ENCODE peak calls at places on chromosomes 4 and X, in four cellular contexts. One of them, this sample, is unnamed.

GRCh38 chrX:15447985-15448639 is 45.0 kb downstream of the PIR start:
- DNase-seq in astrocyte of the cerebellum: no peak
- DNase-seq in neural crest cell: no peak
- DNase-seq in activated B cell treated with CpG ODN at 0.5 μM for 24 hours: no peak
- DNase-seq in this sample: no peak

GRCh38 chr4:178612725-178613124 is 1170.5 kb upstream of the AGA start:
- DNase-seq in activated B cell treated with CpG ODN at 0.5 μM for 24 hours: no peak
- DNase-seq in neural crest cell: no peak
- DNase-seq in astrocyte of the cerebellum: no peak
- DNase-seq in this sample: no peak

GRCh38 chrX:96689951-96690350 is 5.3 kb downstream of the DIAPH2 start:
- DNase-seq in neural crest cell: no peak
- DNase-seq in activated B cell treated with CpG ODN at 0.5 μM for 24 hours: no peak
- DNase-seq in astrocyte of the cerebellum: no peak
- DNase-seq in this sample: no peak

GRCh38 chrX:106903291-106903820 is at the start of gene RIPPLY1:
- DNase-seq in astrocyte of the cerebellum: no peak
- DNase-seq in activated B cell treated with CpG ODN at 0.5 μM for 24 hours: no peak
- DNase-seq in neural crest cell: no peak
- DNase-seq in this sample: no peak

GRCh38 chr4:80155286-80155982 is 41.9 kb upstream of the PRDM8 start:
- DNase-seq in neural crest cell: no peak
- DNase-seq in activated B cell treated with CpG ODN at 0.5 μM for 24 hours: no peak
- DNase-seq in astrocyte of the cerebellum: no peak
- DNase-seq in this sample: no peak

GRCh38 chr4:145819246-145820181 is 119.1 kb downstream of the ZNF827 start:
- DNase-seq in neural crest cell: no peak
- DNase-seq in astrocyte of the cerebellum: no peak
- DNase-seq in activated B cell treated with CpG ODN at 0.5 μM for 24 hours: no peak
- DNase-seq in this sample: no peak

GRCh38 chr4:94877973-94878372 is 120.2 kb downstream of the BMPR1B start:
- DNase-seq in neural crest cell: no peak
- DNase-seq in astrocyte of the cerebellum: no peak
- DNase-seq in activated B cell treated with CpG ODN at 0.5 μM for 24 hours: no peak
- DNase-seq in this sample: no peak

GRCh38 chr4:70838972-70839536 is 636 bp downstream of the GRSF1 start:
- DNase-seq in activated B cell treated with CpG ODN at 0.5 μM for 24 hours: peak
- DNase-seq in astrocyte of the cerebellum: no peak
- DNase-seq in neural crest cell: peak
- DNase-seq in this sample: peak

GRCh38 chr4:187849556-187850245 is 145.9 kb upstream of the ZFP42 start:
- DNase-seq in neural crest cell: no peak
- DNase-seq in astrocyte of the cerebellum: no peak
- DNase-seq in activated B cell treated with CpG ODN at 0.5 μM for 24 hours: no peak
- DNase-seq in this sample: no peak

GRCh38 chrX:43676960-43677582 is 21.0 kb downstream of the MAOA start:
- DNase-seq in neural crest cell: no peak
- DNase-seq in activated B cell treated with CpG ODN at 0.5 μM for 24 hours: no peak
- DNase-seq in astrocyte of the cerebellum: no peak
- DNase-seq in this sample: no peak

GRCh38 chr4:168677063-168677462 is 180.2 kb downstream of the PALLD start:
- DNase-seq in neural crest cell: no peak
- DNase-seq in astrocyte of the cerebellum: no peak
- DNase-seq in activated B cell treated with CpG ODN at 0.5 μM for 24 hours: no peak
- DNase-seq in this sample: no peak

GRCh38 chr4:173845580-173845979 is 315.6 kb upstream of the HAND2 start:
- DNase-seq in astrocyte of the cerebellum: no peak
- DNase-seq in activated B cell treated with CpG ODN at 0.5 μM for 24 hours: no peak
- DNase-seq in neural crest cell: no peak
- DNase-seq in this sample: no peak

GRCh38 chr4:184648220-184649025 is 824 bp downstream of the CASP3 start:
- DNase-seq in neural crest cell: peak
- DNase-seq in astrocyte of the cerebellum: no peak
- DNase-seq in activated B cell treated with CpG ODN at 0.5 μM for 24 hours: peak
- DNase-seq in this sample: peak

GRCh38 chrX:104668550-104668949 is 102.6 kb downstream of the IL1RAPL2 start:
- DNase-seq in neural crest cell: no peak
- DNase-seq in activated B cell treated with CpG ODN at 0.5 μM for 24 hours: no peak
- DNase-seq in astrocyte of the cerebellum: peak
- DNase-seq in this sample: no peak

GRCh38 chr4:15198070-15198727 is 195.9 kb downstream of the CPEB2 start:
- DNase-seq in neural crest cell: no peak
- DNase-seq in astrocyte of the cerebellum: peak
- DNase-seq in activated B cell treated with CpG ODN at 0.5 μM for 24 hours: no peak
- DNase-seq in this sample: no peak

GRCh38 chr4:69823048-69823447 is 36.9 kb downstream of the SULT1E1 start:
- DNase-seq in neural crest cell: no peak
- DNase-seq in activated B cell treated with CpG ODN at 0.5 μM for 24 hours: no peak
- DNase-seq in astrocyte of the cerebellum: no peak
- DNase-seq in this sample: no peak

GRCh38 chrX:65136424-65136823 is 160.2 kb upstream of the ZC4H2 start:
- DNase-seq in astrocyte of the cerebellum: no peak
- DNase-seq in activated B cell treated with CpG ODN at 0.5 μM for 24 hours: no peak
- DNase-seq in neural crest cell: no peak
- DNase-seq in this sample: no peak

DNA sequence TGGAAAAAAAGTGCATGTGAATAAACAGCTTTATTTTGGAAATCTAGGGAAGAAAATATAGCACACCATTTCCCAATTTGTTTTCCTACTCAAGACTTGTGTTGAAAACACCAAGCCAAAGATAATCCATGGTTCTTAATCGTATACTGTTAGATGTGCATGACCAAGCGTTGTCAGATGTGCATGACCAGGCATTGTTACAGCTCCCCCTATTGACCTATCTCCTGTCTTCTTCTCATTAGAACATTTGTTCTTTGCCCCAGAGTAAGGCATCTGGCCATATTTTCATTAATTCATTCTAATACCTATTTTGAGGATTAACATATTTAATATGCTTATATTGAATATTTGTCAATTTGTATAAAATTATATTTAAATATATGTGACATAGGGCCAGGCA is 14.4 kb upstream of the VCX start:
- DNase-seq in activated B cell treated with CpG ODN at 0.5 μM for 24 hours: no peak
- DNase-seq in astrocyte of the cerebellum: no peak
- DNase-seq in neural crest cell: no peak
- DNase-seq in this sample: no peak
- TF ChIP-seq CTCF in activated B cell treated with CpG ODN at 0.5 μM for 24 hours: no peak
- TF ChIP-seq CTCF in astrocyte of the cerebellum: peak
- TF ChIP-seq CTCF in neural crest cell: peak
- TF ChIP-seq CTCF in this sample: no peak

DNA sequence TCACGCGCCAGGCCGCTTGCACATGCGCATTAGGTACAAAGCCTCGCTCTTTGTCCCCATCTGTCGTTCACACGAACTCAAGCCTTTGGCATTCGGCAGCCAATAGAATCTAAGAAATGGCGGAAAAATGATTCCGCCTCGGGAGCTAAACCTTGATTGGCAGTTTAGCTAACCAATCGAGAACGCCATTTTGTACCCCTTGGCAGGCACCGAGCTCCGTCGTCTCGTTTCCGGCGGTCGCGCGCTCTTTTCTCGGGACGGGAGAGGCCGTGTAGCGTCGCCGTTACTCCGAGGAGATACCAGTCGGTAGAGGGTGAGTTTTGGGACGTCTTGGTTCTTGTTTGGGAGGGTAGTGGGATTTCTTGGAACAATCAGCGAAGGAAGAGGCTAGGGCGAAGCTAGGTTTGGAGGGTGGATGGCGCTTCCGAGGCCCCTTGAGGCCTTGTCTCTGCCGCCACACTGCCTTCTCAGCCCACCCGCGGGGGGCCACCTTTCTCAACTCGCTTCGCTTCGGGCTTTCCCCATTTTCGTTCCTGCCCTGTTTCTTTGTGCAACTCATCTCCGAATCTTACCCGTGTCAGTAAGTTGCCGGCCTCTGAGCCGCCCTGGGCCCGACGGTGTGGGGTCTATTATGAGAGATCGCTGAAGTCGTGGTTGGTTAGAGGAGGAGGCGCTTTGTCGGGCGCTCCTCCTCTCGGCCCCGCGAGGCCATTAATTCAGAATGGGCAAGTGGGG is at the start of gene NONO:
- DNase-seq in activated B cell treated with CpG ODN at 0.5 μM for 24 hours: peak
- DNase-seq in neural crest cell: peak
- DNase-seq in astrocyte of the cerebellum: peak
- DNase-seq in this sample: peak
- TF ChIP-seq CTCF in activated B cell treated with CpG ODN at 0.5 μM for 24 hours: no peak
- TF ChIP-seq CTCF in neural crest cell: no peak
- TF ChIP-seq CTCF in astrocyte of the cerebellum: peak
- TF ChIP-seq CTCF in this sample: no peak

DNA sequence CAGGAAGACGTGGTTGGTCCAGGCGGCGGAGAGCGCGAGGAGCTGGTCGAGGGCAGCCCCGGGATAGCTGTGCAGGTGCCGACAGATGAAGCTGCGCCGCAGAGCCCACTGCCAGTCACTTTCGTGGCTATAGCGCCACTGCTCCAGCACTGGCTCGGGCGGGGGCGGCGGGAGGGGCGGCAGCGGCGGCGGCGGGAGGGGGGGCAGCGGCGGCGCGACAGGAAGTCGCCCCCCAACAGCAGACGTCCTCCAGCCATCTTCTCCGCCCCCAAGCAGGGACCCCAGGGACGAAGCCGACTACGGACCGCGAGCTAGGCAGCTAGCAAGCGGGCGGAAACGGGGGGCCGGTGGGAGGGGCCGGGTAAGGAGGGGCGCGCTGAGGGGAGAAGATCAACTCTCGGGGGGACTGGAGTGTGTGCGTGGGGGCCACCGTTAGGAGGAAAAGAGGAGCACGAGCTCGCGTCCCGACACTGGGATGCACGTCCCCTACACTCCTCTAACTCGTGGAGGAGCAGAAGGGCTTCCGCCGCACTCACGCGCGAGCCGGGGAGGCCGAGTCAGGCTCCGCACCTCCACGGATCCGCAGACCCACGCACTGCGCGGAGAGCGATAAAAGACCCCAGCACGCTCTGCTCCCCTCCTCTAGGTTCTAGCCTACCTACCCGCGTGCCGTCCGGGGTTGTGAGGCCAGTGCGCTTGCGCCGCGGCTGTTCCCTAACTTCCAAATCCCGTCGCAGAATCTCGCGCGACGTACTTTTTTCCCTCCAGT is at the start of gene NKRF:
- DNase-seq in neural crest cell: peak
- DNase-seq in astrocyte of the cerebellum: peak
- DNase-seq in activated B cell treated with CpG ODN at 0.5 μM for 24 hours: peak
- DNase-seq in this sample: peak
- TF ChIP-seq CTCF in neural crest cell: no peak
- TF ChIP-seq CTCF in astrocyte of the cerebellum: no peak
- TF ChIP-seq CTCF in activated B cell treated with CpG ODN at 0.5 μM for 24 hours: no peak
- TF ChIP-seq CTCF in this sample: no peak

GRCh38 chr4:81215936-81216335 is 914 bp upstream of the PRKG2 start:
- DNase-seq in astrocyte of the cerebellum: no peak
- DNase-seq in activated B cell treated with CpG ODN at 0.5 μM for 24 hours: no peak
- DNase-seq in neural crest cell: no peak
- DNase-seq in this sample: no peak
- TF ChIP-seq CTCF in astrocyte of the cerebellum: no peak
- TF ChIP-seq CTCF in activated B cell treated with CpG ODN at 0.5 μM for 24 hours: no peak
- TF ChIP-seq CTCF in neural crest cell: no peak
- TF ChIP-seq CTCF in this sample: no peak

GRCh38 chr4:5051210-5051691 is at the start of gene STK32B:
- DNase-seq in activated B cell treated with CpG ODN at 0.5 μM for 24 hours: no peak
- DNase-seq in astrocyte of the cerebellum: peak
- DNase-seq in neural crest cell: peak
- DNase-seq in this sample: no peak
- TF ChIP-seq CTCF in activated B cell treated with CpG ODN at 0.5 μM for 24 hours: no peak
- TF ChIP-seq CTCF in astrocyte of the cerebellum: no peak
- TF ChIP-seq CTCF in neural crest cell: no peak
- TF ChIP-seq CTCF in this sample: no peak

DNA sequence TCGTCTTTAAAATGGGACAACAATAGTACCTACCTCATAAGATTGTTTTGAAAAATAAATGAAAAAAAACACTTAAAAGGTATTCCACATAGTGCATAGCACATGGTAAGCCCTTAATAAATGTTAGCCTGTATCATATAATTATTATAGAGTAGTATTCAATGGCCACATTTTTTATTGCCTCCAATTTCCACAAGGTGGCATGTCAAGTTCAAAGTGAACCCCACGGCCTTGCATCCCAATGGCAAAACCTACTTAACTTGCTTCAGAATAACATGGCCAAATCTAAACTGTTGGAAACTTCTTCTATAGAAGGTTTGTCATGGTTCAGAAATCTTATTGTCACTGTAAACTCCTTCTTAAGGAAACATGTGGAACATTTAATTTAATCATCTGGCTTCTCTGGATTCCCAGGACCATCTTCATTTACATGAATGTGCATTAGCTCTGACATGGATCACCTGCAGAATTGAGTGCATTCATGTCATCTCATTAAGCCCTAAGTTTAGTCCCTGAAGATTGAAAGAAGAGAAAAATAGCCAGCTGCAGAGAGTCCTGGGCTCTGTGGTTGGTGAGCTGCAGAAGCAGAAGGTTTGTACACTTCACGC is 60.9 kb downstream of the ANXA3 start:
- DNase-seq in activated B cell treated with CpG ODN at 0.5 μM for 24 hours: no peak
- DNase-seq in astrocyte of the cerebellum: peak
- DNase-seq in neural crest cell: no peak
- DNase-seq in this sample: no peak
- TF ChIP-seq CTCF in activated B cell treated with CpG ODN at 0.5 μM for 24 hours: peak
- TF ChIP-seq CTCF in astrocyte of the cerebellum: peak
- TF ChIP-seq CTCF in neural crest cell: peak
- TF ChIP-seq CTCF in this sample: peak

GRCh38 chrX:23061116-23061515 is 61.4 kb downstream of the DDX53 start:
- DNase-seq in neural crest cell: no peak
- DNase-seq in astrocyte of the cerebellum: no peak
- DNase-seq in activated B cell treated with CpG ODN at 0.5 μM for 24 hours: no peak
- DNase-seq in this sample: no peak
- TF ChIP-seq CTCF in neural crest cell: no peak
- TF ChIP-seq CTCF in astrocyte of the cerebellum: no peak
- TF ChIP-seq CTCF in activated B cell treated with CpG ODN at 0.5 μM for 24 hours: no peak
- TF ChIP-seq CTCF in this sample: no peak

GRCh38 chrX:22135171-22135711 is 103.1 kb downstream of the PHEX start:
- DNase-seq in neural crest cell: peak
- DNase-seq in astrocyte of the cerebellum: peak
- DNase-seq in activated B cell treated with CpG ODN at 0.5 μM for 24 hours: no peak
- DNase-seq in this sample: no peak

GRCh38 chrX:22136711-22137110 is 104.6 kb downstream of the PHEX start:
- DNase-seq in astrocyte of the cerebellum: no peak
- DNase-seq in neural crest cell: no peak
- DNase-seq in activated B cell treated with CpG ODN at 0.5 μM for 24 hours: no peak
- DNase-seq in this sample: no peak

GRCh38 chrX:22135994-22136684 is 104.0 kb downstream of the PHEX start:
- DNase-seq in astrocyte of the cerebellum: peak
- DNase-seq in activated B cell treated with CpG ODN at 0.5 μM for 24 hours: no peak
- DNase-seq in neural crest cell: peak
- DNase-seq in this sample: peak

DNA sequence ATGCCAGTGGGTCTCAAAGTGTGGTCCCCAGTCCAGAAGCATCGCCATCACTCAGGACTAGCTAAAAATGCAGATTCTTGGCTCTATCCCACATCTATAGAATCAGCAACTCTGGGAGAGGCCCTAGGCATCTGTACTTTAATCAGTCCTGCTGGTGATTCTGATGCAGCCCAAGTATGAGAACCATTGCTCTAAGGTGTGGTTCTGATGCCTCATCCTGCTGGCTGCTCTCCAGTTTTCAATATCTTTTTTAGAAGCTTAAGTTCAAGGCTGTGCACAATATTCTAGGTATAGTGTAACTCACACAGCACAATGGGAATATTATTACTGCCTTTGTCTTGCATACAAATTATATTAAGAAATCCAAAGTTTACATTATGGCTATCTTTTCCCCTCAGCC is 108.9 kb downstream of the PHEX start:
- DNase-seq in neural crest cell: no peak
- DNase-seq in astrocyte of the cerebellum: no peak
- DNase-seq in activated B cell treated with CpG ODN at 0.5 μM for 24 hours: no peak
- DNase-seq in this sample: no peak
- TF ChIP-seq CTCF in neural crest cell: no peak
- TF ChIP-seq CTCF in astrocyte of the cerebellum: no peak
- TF ChIP-seq CTCF in activated B cell treated with CpG ODN at 0.5 μM for 24 hours: no peak
- TF ChIP-seq CTCF in this sample: no peak